ENCODE peak calls at places on chromosomes 13 and 19, in seven cellular contexts. G is left lung, R is neuronal stem cell, A is NCI-H2107, X is kidney tubule cell, C is T-helper 17 cell, K is NCI-H1092 treated with DMSO at 0.1 percent for 48 hours. L is an unnamed sample.
A peak's percentile ranks its signal among the peaks of the same experiment; 100 is the strongest.

GRCh38 chr19:16520986-16521624 is 21.1 kb downstream of the CHERP start:
- DNase-seq in G (no peak), R (no peak), A (no peak), X (no peak), C (no peak), K (no peak), L (no peak)

GRCh38 chr19:45742969-45743368 is 9.7 kb downstream of the MEIOSIN start:
- DNase-seq in G (no peak), R (no peak), A (no peak), X (no peak), C (no peak), K (no peak), L (no peak)

GRCh38 chr13:111905609-111905945 is 161.4 kb upstream of the SOX1 start:
- DNase-seq in G (no peak), R (no peak), A (no peak), X (no peak), C (no peak), K (no peak), L (peak; percentile 37)

GRCh38 chr13:84985860-84986259 is 813.4 kb downstream of the SLITRK6 start:
- DNase-seq in G (no peak), R (no peak), A (no peak), X (no peak), C (no peak), K (no peak), L (no peak)

GRCh38 chr13:113623491-113624234 is 34.3 kb downstream of the ATP4B start:
- DNase-seq in G (peak; percentile 30), R (no peak), A (no peak), X (no peak), C (no peak), K (no peak), L (no peak)

GRCh38 chr13:30607908-30608307 is 9.8 kb upstream of the USPL1 start:
- DNase-seq in G (peak; percentile 55), R (no peak), A (peak; percentile 35), X (no peak), C (peak; percentile 17), K (no peak), L (no peak)

GRCh38 chr13:24644051-24644450 is 36.2 kb upstream of the ATP12A start:
- DNase-seq in G (no peak), R (no peak), A (no peak), X (no peak), C (no peak), K (no peak), L (no peak)

GRCh38 chr19:30148039-30148438 is 206.0 kb downstream of the URI1 start:
- DNase-seq in G (no peak), R (no peak), A (no peak), X (peak; percentile 1), C (no peak), K (no peak), L (no peak)

GRCh38 chr13:112103971-112104872 is 37.3 kb downstream of the SOX1 start:
- DNase-seq in G (no peak), R (peak; percentile 99), A (no peak), X (no peak), C (no peak), K (no peak), L (peak; percentile 94)

GRCh38 chr13:72889496-72889895 is 107.6 kb downstream of the PIBF1 start:
- DNase-seq in G (no peak), R (no peak), A (no peak), X (no peak), C (no peak), K (no peak), L (no peak)

GRCh38 chr19:4742717-4743646 is 19.3 kb upstream of the DPP9 start:
- DNase-seq in G (no peak), R (no peak), A (peak; percentile 75), X (no peak), C (no peak), K (peak; percentile 92), L (no peak)

GRCh38 chr19:6826281-6826920 is 53.9 kb downstream of the VAV1 start:
- DNase-seq in G (no peak), R (no peak), A (no peak), X (no peak), C (no peak), K (no peak), L (no peak)

GRCh38 chr19:35899547-35900214 is 659 bp downstream of the NFKBID start:
- DNase-seq in G (peak; percentile 91), R (peak; percentile 58), A (peak; percentile 54), X (peak; percentile 92), C (peak; percentile 84), K (peak; percentile 8), L (peak; percentile 66)

GRCh38 chr19:45499196-45500180 is 1.2 kb downstream of the PPM1N start:
- DNase-seq in G (no peak), R (peak; percentile 59), A (no peak), X (no peak), C (peak; percentile 48), K (no peak), L (peak; percentile 83)

GRCh38 chr19:48678201-48678600 is 5.4 kb upstream of the NTN5 start:
- DNase-seq in G (no peak), R (no peak), A (no peak), X (no peak), C (no peak), K (no peak), L (no peak)

GRCh38 chr13:32829676-32830091 is 186.5 kb upstream of the KL start:
- DNase-seq in G (no peak), R (no peak), A (no peak), X (peak; percentile 100), C (no peak), K (no peak), L (no peak)

GRCh38 chr13:100810991-100811390 is 136.4 kb upstream of the TMTC4 start:
- DNase-seq in G (no peak), R (no peak), A (no peak), X (no peak), C (no peak), K (no peak), L (no peak)

GRCh38 chr19:49442793-49443365 is 1.6 kb upstream of the SLC17A7 start:
- DNase-seq in G (peak; percentile 95), R (peak; percentile 92), A (no peak), X (peak; percentile 83), C (peak; percentile 50), K (no peak), L (peak; percentile 98)

GRCh38 chr19:31127132-31127967 is 221.9 kb downstream of the TSHZ3 start:
- DNase-seq in G (no peak), R (no peak), A (no peak), X (peak; percentile 86), C (no peak), K (no peak), L (no peak)

GRCh38 chr13:77565635-77566034 is 30.1 kb downstream of the SCEL start:
- DNase-seq in G (no peak), R (peak; percentile 3), A (no peak), X (peak; percentile 55), C (no peak), K (peak; percentile 61), L (no peak)

GRCh38 chr19:10854350-10855089 is 6.3 kb downstream of the C19orf38 start:
- DNase-seq in G (no peak), R (no peak), A (no peak), X (peak; percentile 44), C (no peak), K (no peak), L (no peak)

GRCh38 chr13:75226755-75227435 is 255.1 kb downstream of the TBC1D4 start:
- DNase-seq in G (no peak), R (no peak), A (no peak), X (peak; percentile 95), C (no peak), K (no peak), L (no peak)

GRCh38 chr19:7870571-7871279 is 3.5 kb downstream of the PRR36 start:
- DNase-seq in G (peak; percentile 64), R (peak; percentile 85), A (no peak), X (peak; percentile 60), C (no peak), K (peak; percentile 19), L (peak; percentile 92)

GRCh38 chr19:47509973-47510372 is 4.9 kb downstream of the NAPA start:
- DNase-seq in G (no peak), R (no peak), A (no peak), X (peak; percentile 14), C (no peak), K (no peak), L (no peak)

GRCh38 chr13:100273138-100273537 is 184.2 kb downstream of the PCCA start:
- DNase-seq in G (no peak), R (no peak), A (no peak), X (no peak), C (no peak), K (no peak), L (no peak)

GRCh38 chr13:98022210-98022609 is 68.7 kb downstream of the IPO5 start:
- DNase-seq in G (no peak), R (no peak), A (no peak), X (peak; percentile 70), C (no peak), K (peak; percentile 48), L (no peak)

GRCh38 chr19:13726323-13726722 is 38.0 kb upstream of the MRI1 start:
- DNase-seq in G (no peak), R (no peak), A (no peak), X (no peak), C (no peak), K (no peak), L (no peak)

GRCh38 chr19:32800757-32801156 is 68.8 kb downstream of the SLC7A9 start:
- DNase-seq in G (no peak), R (no peak), A (no peak), X (no peak), C (no peak), K (no peak), L (no peak)

GRCh38 chr13:68368922-68369321 is 1138.8 kb upstream of the PCDH9 start:
- DNase-seq in G (no peak), R (no peak), A (no peak), X (no peak), C (no peak), K (no peak), L (no peak)

GRCh38 chr19:4889034-4889825 is 13.5 kb downstream of the ARRDC5 start:
- DNase-seq in G (no peak), R (no peak), A (no peak), X (peak; percentile 53), C (no peak), K (peak; percentile 22), L (no peak)

GRCh38 chr13:98462241-98462882 is 114.5 kb downstream of the STK24 start:
- DNase-seq in G (peak; percentile 25), R (no peak), A (no peak), X (no peak), C (no peak), K (no peak), L (no peak)